ENCODE peak calls at places on chromosomes 11 and 22, in ten cellular contexts. T is cardiac fibroblast, G is mesothelial cell of epicardium, B is foreskin fibroblast, O is transverse colon, Z is HFFc6, H is fibroblast of lung, J is tibial artery, C is GM06990, F is bronchial epithelial cell. Y is an unnamed sample.
A peak's percentile ranks its signal among the peaks of the same experiment; 100 is the strongest.

GRCh38 chr11:103007521-103007920 is 52.0 kb upstream of the MMP13 start:
- DNase-seq in T (no peak), G (no peak), B (peak; percentile 46), O (no peak), Z (peak; percentile 83), H (no peak), J (no peak), C (no peak), F (peak; percentile 28), Y (no peak)

GRCh38 chr11:76266701-76267100 is 60.4 kb upstream of the WNT11 start:
- DNase-seq in T (no peak), G (no peak), B (no peak), O (no peak), Z (no peak), H (no peak), J (no peak), C (no peak), F (no peak), Y (no peak)

GRCh38 chr22:30728829-30729228 is 34.2 kb downstream of the OSBP2 start:
- DNase-seq in T (no peak), G (no peak), B (no peak), O (no peak), Z (no peak), H (no peak), J (no peak), C (no peak), F (no peak), Y (no peak)

GRCh38 chr11:47631473-47631872 is 10.9 kb downstream of the MTCH2 start:
- DNase-seq in T (peak; percentile 14), G (no peak), B (no peak), O (no peak), Z (no peak), H (no peak), J (no peak), C (no peak), F (no peak), Y (no peak)

GRCh38 chr22:17477401-17477833 is 85.9 kb upstream of the SLC25A18 start:
- DNase-seq in T (peak; percentile 82), G (no peak), B (no peak), O (no peak), Z (no peak), H (peak; percentile 82), J (no peak), C (no peak), F (no peak), Y (no peak)

GRCh38 chr22:44033689-44034088 is 9.6 kb downstream of the PARVB start:
- DNase-seq in T (no peak), G (no peak), B (peak; percentile 76), O (no peak), Z (no peak), H (peak; percentile 78), J (no peak), C (no peak), F (no peak), Y (no peak)

GRCh38 chr11:94650756-94651155 is 83.6 kb downstream of the PIWIL4 start:
- DNase-seq in T (peak; percentile 73), G (no peak), B (peak; percentile 97), O (peak; percentile 17), Z (peak; percentile 77), H (peak; percentile 71), J (peak; percentile 57), C (no peak), F (no peak), Y (no peak)

GRCh38 chr11:45921561-45922424 is 663 bp upstream of the LARGE2 start:
- DNase-seq in T (no peak), G (peak; percentile 20), B (no peak), O (peak; percentile 53), Z (no peak), H (no peak), J (no peak), C (no peak), F (no peak), Y (no peak)

GRCh38 chr11:123303924-123304323 is 108.9 kb upstream of the CLMP start:
- DNase-seq in T (no peak), G (no peak), B (no peak), O (no peak), Z (no peak), H (no peak), J (no peak), C (no peak), F (no peak), Y (no peak)

GRCh38 chr22:46346680-46347405 is 11.3 kb downstream of the TRMU start:
- DNase-seq in T (no peak), G (no peak), B (no peak), O (no peak), Z (no peak), H (no peak), J (no peak), C (no peak), F (no peak), Y (no peak)

GRCh38 chr11:4639931-4640330 is 2.7 kb downstream of the OR51D1 start:
- DNase-seq in T (no peak), G (no peak), B (no peak), O (no peak), Z (no peak), H (no peak), J (no peak), C (no peak), F (no peak), Y (no peak)

GRCh38 chr22:36532466-36532865 is 3.5 kb upstream of the EIF3D start:
- DNase-seq in T (no peak), G (no peak), B (no peak), O (no peak), Z (no peak), H (no peak), J (no peak), C (no peak), F (no peak), Y (no peak)

GRCh38 chr11:124339671-124340447 is 19.9 kb upstream of the OR8D2 start:
- DNase-seq in T (no peak), G (no peak), B (no peak), O (no peak), Z (no peak), H (no peak), J (no peak), C (no peak), F (no peak), Y (no peak)

GRCh38 chr11:120120805-120121335 is 17.0 kb downstream of the TRIM29 start:
- DNase-seq in T (no peak), G (no peak), B (no peak), O (no peak), Z (no peak), H (no peak), J (no peak), C (no peak), F (no peak), Y (no peak)
- TF ChIP-seq CTCF in T (no peak), G (no peak), B (no peak), O (no peak), Z (no peak), H (no peak), J (no peak), C (no peak), F (no peak), Y (no peak)

DNA sequence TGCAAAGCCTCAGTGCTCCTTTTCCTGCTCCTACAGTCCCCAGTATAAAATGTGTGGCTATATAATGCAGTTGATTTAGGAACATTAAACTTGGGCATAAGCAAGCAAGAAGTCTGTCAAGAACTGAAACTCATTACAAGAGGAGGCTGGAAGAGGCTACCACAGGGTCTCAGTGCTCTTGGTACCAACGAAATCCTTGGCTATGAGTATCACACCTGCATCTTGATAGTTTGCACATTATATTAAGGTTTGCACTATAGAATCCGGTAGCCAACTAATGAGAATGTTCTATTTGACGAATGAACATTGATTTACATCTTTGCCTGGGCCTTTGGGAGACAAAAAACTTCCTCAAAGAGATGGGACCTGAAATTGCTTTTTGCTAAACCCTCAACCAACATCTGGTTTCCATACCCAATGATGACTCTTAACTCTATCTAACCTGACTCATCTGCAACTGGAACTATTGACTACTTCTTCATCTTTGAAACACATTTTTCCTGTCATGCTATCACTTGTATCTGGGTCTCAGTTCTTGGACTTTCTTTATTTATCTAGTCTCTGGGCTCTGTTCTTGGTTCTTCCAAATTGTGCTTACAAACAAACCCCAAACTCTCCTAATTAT is 207.2 kb upstream of the CTSC start:
- DNase-seq in T (no peak), G (no peak), B (peak; percentile 88), O (no peak), Z (no peak), H (no peak), J (no peak), C (no peak), F (no peak), Y (no peak)
- TF ChIP-seq CTCF in T (no peak), G (no peak), B (no peak), O (no peak), Z (peak; percentile 56), H (no peak), J (no peak), C (no peak), F (no peak), Y (no peak)

GRCh38 chr11:69799097-69799496 is 20.1 kb downstream of the FGF3 start:
- DNase-seq in T (no peak), G (no peak), B (no peak), O (no peak), Z (no peak), H (no peak), J (no peak), C (no peak), F (no peak), Y (no peak)

GRCh38 chr11:69796063-69796462 is 20.9 kb upstream of the FGF4 start:
- DNase-seq in T (no peak), G (no peak), B (no peak), O (no peak), Z (no peak), H (no peak), J (no peak), C (no peak), F (no peak), Y (no peak)

GRCh38 chr11:69799582-69799981 is 19.6 kb downstream of the FGF3 start:
- DNase-seq in T (peak; percentile 48), G (no peak), B (peak; percentile 34), O (no peak), Z (peak; percentile 48), H (peak; percentile 22), J (no peak), C (no peak), F (peak; percentile 34), Y (no peak)

GRCh38 chr11:69797737-69798528 is 21.3 kb downstream of the FGF3 start:
- DNase-seq in T (no peak), G (no peak), B (no peak), O (no peak), Z (no peak), H (no peak), J (no peak), C (no peak), F (no peak), Y (no peak)

DNA sequence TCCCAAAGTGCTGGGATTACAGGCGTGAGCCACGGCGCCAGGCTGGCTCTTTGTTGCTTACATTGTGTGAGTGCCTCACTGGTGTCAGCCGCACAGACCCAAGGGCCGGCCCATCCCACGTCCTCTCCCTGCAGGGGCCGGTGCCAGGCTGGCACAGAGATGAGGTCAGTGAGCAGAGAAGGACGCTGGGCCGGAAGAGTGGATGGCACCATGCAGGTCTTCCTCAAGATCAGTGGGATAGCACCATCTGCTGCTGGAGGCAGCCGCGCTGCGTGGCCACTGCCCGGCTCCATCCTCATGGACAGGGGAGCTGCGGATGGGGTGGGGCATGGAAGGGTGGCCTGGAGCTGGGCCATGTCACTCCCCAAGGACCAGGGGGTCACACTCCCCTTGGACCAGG is 22.0 kb upstream of the FGF4 start:
- DNase-seq in T (no peak), G (no peak), B (no peak), O (no peak), Z (no peak), H (no peak), J (no peak), C (no peak), F (no peak), Y (no peak)
- TF ChIP-seq CTCF in T (no peak), G (no peak), B (no peak), O (no peak), Z (no peak), H (no peak), J (no peak), C (no peak), F (no peak), Y (no peak)

GRCh38 chr11:61579398-61580291 is 1.2 kb downstream of the SYT7 start:
- DNase-seq in T (no peak), G (no peak), B (no peak), O (no peak), Z (no peak), H (no peak), J (no peak), C (no peak), F (no peak), Y (no peak)
- TF ChIP-seq CTCF in T (no peak), G (no peak), B (no peak), O (no peak), Z (peak; percentile 45), H (peak; percentile 18), J (no peak), C (no peak), F (peak; percentile 15), Y (no peak)